ENCODE peak calls at places on chromosomes 6 and 20, in ten cellular contexts. Z is activated CD4-positive, alpha-beta T cell treated with anti-CD3 and anti-CD28 coated beads, Interleukin-2, amount 50 U/mL, for 1 hour; F is heart left ventricle; B is activated naive CD4-positive, alpha-beta T cell; E is HTR-8/SVneo; P is stimulated activated naive CD8-positive, alpha-beta T cell treated with anti-CD3 and anti-CD28 coated beads, Interleukin-15, Interleukin-2, amounts not matched to agents 100 U/mL and 50 U/mL, for 24 hours; N is activated T-cell treated with anti-CD3 and anti-CD28 coated beads for 1 hour; O is HL-60; L is renal cortical epithelial cell; D is T-helper 22 cell. Q is an unnamed sample.

GRCh38 chr6:18153311-18153703 is 1.6 kb downstream of the TPMT start:
- DNase-seq in Z (no peak), F (no peak), B (no peak), E (no peak), P (no peak), N (no peak), O (no peak), L (peak; percentile 50), D (no peak), Q (no peak)

GRCh38 chr6:30480536-30481156 is 8.7 kb upstream of the HLA-E start:
- DNase-seq in Z (no peak), F (no peak), B (no peak), E (no peak), P (peak; percentile 65), N (no peak), O (peak; percentile 68), L (no peak), D (peak; percentile 68), Q (no peak)

GRCh38 chr20:25654487-25654886 is 30.7 kb upstream of the NANP start:
- DNase-seq in Z (no peak), F (no peak), B (no peak), E (no peak), P (no peak), N (no peak), O (no peak), L (no peak), D (no peak), Q (no peak)

GRCh38 chr6:158649289-158650143 is at the start of gene SYTL3:
- DNase-seq in Z (peak; percentile 79), F (peak; percentile 54), B (peak; percentile 41), E (no peak), P (peak; percentile 84), N (peak; percentile 38), O (peak; percentile 68), L (peak; percentile 98), D (peak; percentile 89), Q (no peak)

GRCh38 chr6:134287863-134288537 is 29.9 kb downstream of the SGK1 start:
- DNase-seq in Z (no peak), F (no peak), B (no peak), E (no peak), P (no peak), N (no peak), O (no peak), L (no peak), D (no peak), Q (no peak)

GRCh38 chr20:14445310-14445709 is 107.9 kb upstream of the FLRT3 start:
- DNase-seq in Z (no peak), F (no peak), B (no peak), E (no peak), P (no peak), N (no peak), O (no peak), L (peak; percentile 74), D (no peak), Q (no peak)

GRCh38 chr20:17083738-17084137 is 143.1 kb upstream of the PCSK2 start:
- DNase-seq in Z (no peak), F (no peak), B (no peak), E (no peak), P (no peak), N (no peak), O (no peak), L (no peak), D (no peak), Q (peak; percentile 32)

GRCh38 chr20:60345106-60345505 is 386.9 kb downstream of the CDH26 start:
- DNase-seq in Z (no peak), F (no peak), B (no peak), E (no peak), P (no peak), N (no peak), O (no peak), L (no peak), D (no peak), Q (no peak)

GRCh38 chr6:154928325-154928922 is 66.7 kb upstream of the TIAM2 start:
- DNase-seq in Z (peak; percentile 55), F (peak; percentile 48), B (peak; percentile 14), E (peak; percentile 66), P (peak; percentile 75), N (peak; percentile 48), O (peak; percentile 50), L (peak; percentile 49), D (no peak), Q (peak; percentile 50)